ENCODE peak calls at places on chromosomes 6 and 20, in six cellular contexts. One of them, this sample, is unnamed.

GRCh38 chr20:46575394-46575793 is 24.9 kb upstream of the OCSTAMP start:
- DNase-seq in GM12891: no peak
- DNase-seq in GM23338: no peak
- DNase-seq in HL-60: no peak
- DNase-seq in sigmoid colon: peak
- DNase-seq in suprapubic skin: no peak
- DNase-seq in this sample: no peak

GRCh38 chr20:37521091-37521771 is at the start of gene NNAT:
- DNase-seq in GM12891: no peak
- DNase-seq in GM23338: no peak
- DNase-seq in HL-60: no peak
- DNase-seq in sigmoid colon: no peak
- DNase-seq in suprapubic skin: no peak
- DNase-seq in this sample: no peak

GRCh38 chr6:75612921-75613534 is 11.3 kb downstream of the SENP6 start:
- DNase-seq in GM12891: no peak
- DNase-seq in GM23338: no peak
- DNase-seq in HL-60: no peak
- DNase-seq in sigmoid colon: no peak
- DNase-seq in suprapubic skin: no peak
- DNase-seq in this sample: no peak

GRCh38 chr20:38435555-38435939 is 419 bp upstream of the SNHG17 start:
- DNase-seq in GM12891: no peak
- DNase-seq in GM23338: no peak
- DNase-seq in HL-60: no peak
- DNase-seq in sigmoid colon: no peak
- DNase-seq in suprapubic skin: no peak
- DNase-seq in this sample: no peak

GRCh38 chr6:103908898-103909297 is 950.8 kb downstream of the HACE1 start:
- DNase-seq in GM12891: no peak
- DNase-seq in GM23338: peak
- DNase-seq in HL-60: no peak
- DNase-seq in sigmoid colon: no peak
- DNase-seq in suprapubic skin: no peak
- DNase-seq in this sample: no peak

GRCh38 chr6:144007779-144008500 is at the start of gene PLAGL1:
- DNase-seq in GM12891: peak
- DNase-seq in GM23338: peak
- DNase-seq in HL-60: peak
- DNase-seq in sigmoid colon: peak
- DNase-seq in suprapubic skin: peak
- DNase-seq in this sample: no peak

GRCh38 chr6:18388942-18389341 is 1.8 kb downstream of the RNF144B start:
- DNase-seq in GM12891: no peak
- DNase-seq in GM23338: peak
- DNase-seq in HL-60: no peak
- DNase-seq in sigmoid colon: no peak
- DNase-seq in suprapubic skin: no peak
- DNase-seq in this sample: no peak

GRCh38 chr6:8006208-8006607 is 58.0 kb downstream of the BLOC1S5 start:
- DNase-seq in GM12891: no peak
- DNase-seq in GM23338: no peak
- DNase-seq in HL-60: peak
- DNase-seq in sigmoid colon: no peak
- DNase-seq in suprapubic skin: no peak
- DNase-seq in this sample: no peak

GRCh38 chr20:57882451-57883161 is 172.8 kb upstream of the PMEPA1 start:
- DNase-seq in GM12891: no peak
- DNase-seq in GM23338: no peak
- DNase-seq in HL-60: no peak
- DNase-seq in sigmoid colon: peak
- DNase-seq in suprapubic skin: no peak
- DNase-seq in this sample: peak

GRCh38 chr6:157538163-157538562 is 157.2 kb downstream of the ZDHHC14 start:
- DNase-seq in GM12891: no peak
- DNase-seq in GM23338: no peak
- DNase-seq in HL-60: peak
- DNase-seq in sigmoid colon: no peak
- DNase-seq in suprapubic skin: no peak
- DNase-seq in this sample: no peak

DNA sequence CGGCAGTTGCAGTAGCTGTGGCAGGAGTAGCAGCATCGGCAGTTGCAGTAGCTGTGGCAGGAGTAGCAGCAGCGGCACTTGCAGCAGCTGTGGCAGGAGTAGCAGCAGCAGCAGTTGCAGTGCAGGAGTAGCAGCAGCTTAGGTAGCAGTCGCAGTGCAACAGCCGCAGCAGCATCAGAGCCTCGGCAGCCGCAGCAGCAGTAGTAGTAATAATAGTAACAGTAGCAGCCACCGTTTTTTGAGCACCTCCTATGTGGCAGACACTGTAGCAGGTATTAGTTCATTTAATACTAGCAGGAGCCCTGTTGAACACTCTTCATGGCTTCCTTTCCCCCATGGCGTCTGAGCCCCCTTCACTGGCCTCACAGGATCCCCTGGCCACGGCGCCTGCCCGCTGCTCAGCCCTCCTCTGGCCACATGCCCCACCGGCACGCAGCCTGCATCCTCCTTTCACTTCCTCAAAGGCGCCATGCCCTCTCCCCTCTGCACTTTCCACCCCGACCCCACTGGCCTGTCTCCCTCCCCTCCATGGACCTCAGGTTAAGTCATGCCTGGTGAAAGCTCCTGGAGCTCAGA is 19.1 kb upstream of the IRF4 start:
- DNase-seq in GM12891: no peak
- DNase-seq in GM23338: no peak
- DNase-seq in HL-60: no peak
- DNase-seq in sigmoid colon: no peak
- DNase-seq in suprapubic skin: peak
- DNase-seq in this sample: no peak
- TF ChIP-seq POLR2AphosphoS5 in GM12891: no peak
- TF ChIP-seq POLR2AphosphoS5 in GM23338: no peak
- TF ChIP-seq POLR2AphosphoS5 in HL-60: no peak
- TF ChIP-seq POLR2AphosphoS5 in sigmoid colon: no peak
- TF ChIP-seq POLR2AphosphoS5 in suprapubic skin: no peak
- TF ChIP-seq POLR2AphosphoS5 in this sample: no peak

DNA sequence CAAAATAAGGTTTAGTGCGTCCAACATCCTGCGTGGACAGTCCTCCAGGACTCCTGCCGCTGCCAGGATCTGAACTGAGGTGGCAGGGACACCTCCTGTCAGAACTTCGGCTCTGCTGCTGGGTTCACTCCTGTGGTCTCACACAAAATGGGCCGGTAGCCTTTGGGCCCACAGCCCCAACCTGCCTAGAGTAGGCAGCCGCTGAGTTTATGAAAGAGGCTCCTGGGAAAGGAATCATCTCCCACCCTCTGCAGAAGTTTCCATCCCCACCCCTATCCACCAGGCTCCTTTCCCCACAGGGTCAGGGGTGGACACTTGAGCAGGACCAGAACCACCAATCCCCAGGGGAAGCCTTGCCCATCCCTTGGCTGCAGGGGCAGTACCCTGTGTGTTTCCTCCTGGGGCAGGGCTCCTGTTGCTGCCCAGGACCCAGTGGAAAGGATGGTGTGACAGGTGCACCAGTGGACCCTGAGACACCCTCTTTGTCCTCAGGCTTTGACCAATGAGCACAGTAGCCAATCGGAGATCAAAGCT is 2.1 kb upstream of the ABHD16B start:
- DNase-seq in GM12891: no peak
- DNase-seq in GM23338: no peak
- DNase-seq in HL-60: no peak
- DNase-seq in sigmoid colon: no peak
- DNase-seq in suprapubic skin: no peak
- DNase-seq in this sample: no peak
- TF ChIP-seq POLR2AphosphoS5 in GM12891: no peak
- TF ChIP-seq POLR2AphosphoS5 in GM23338: no peak
- TF ChIP-seq POLR2AphosphoS5 in HL-60: no peak
- TF ChIP-seq POLR2AphosphoS5 in sigmoid colon: no peak
- TF ChIP-seq POLR2AphosphoS5 in suprapubic skin: no peak
- TF ChIP-seq POLR2AphosphoS5 in this sample: no peak

GRCh38 chr6:27141472-27142015 is 106.0 kb upstream of the PRSS16 start:
- DNase-seq in GM12891: no peak
- DNase-seq in GM23338: no peak
- DNase-seq in HL-60: no peak
- DNase-seq in sigmoid colon: no peak
- DNase-seq in suprapubic skin: no peak
- DNase-seq in this sample: no peak
- TF ChIP-seq POLR2AphosphoS5 in GM12891: no peak
- TF ChIP-seq POLR2AphosphoS5 in GM23338: no peak
- TF ChIP-seq POLR2AphosphoS5 in HL-60: no peak
- TF ChIP-seq POLR2AphosphoS5 in sigmoid colon: no peak
- TF ChIP-seq POLR2AphosphoS5 in suprapubic skin: no peak
- TF ChIP-seq POLR2AphosphoS5 in this sample: no peak

GRCh38 chr6:37712508-37712907 is 14.8 kb upstream of the MDGA1 start:
- DNase-seq in GM12891: no peak
- DNase-seq in GM23338: no peak
- DNase-seq in HL-60: no peak
- DNase-seq in sigmoid colon: no peak
- DNase-seq in suprapubic skin: no peak
- DNase-seq in this sample: no peak

GRCh38 chr6:37713529-37714119 is 15.9 kb upstream of the MDGA1 start:
- DNase-seq in GM12891: no peak
- DNase-seq in GM23338: no peak
- DNase-seq in HL-60: no peak
- DNase-seq in sigmoid colon: no peak
- DNase-seq in suprapubic skin: no peak
- DNase-seq in this sample: no peak

GRCh38 chr6:37714836-37715425 is 17.2 kb upstream of the MDGA1 start:
- DNase-seq in GM12891: no peak
- DNase-seq in GM23338: no peak
- DNase-seq in HL-60: no peak
- DNase-seq in sigmoid colon: no peak
- DNase-seq in suprapubic skin: no peak
- DNase-seq in this sample: no peak

GRCh38 chr6:37717836-37718251 is 20.2 kb upstream of the MDGA1 start:
- DNase-seq in GM12891: no peak
- DNase-seq in GM23338: no peak
- DNase-seq in HL-60: no peak
- DNase-seq in sigmoid colon: no peak
- DNase-seq in suprapubic skin: no peak
- DNase-seq in this sample: no peak
- TF ChIP-seq POLR2AphosphoS5 in GM12891: no peak
- TF ChIP-seq POLR2AphosphoS5 in GM23338: no peak
- TF ChIP-seq POLR2AphosphoS5 in HL-60: no peak
- TF ChIP-seq POLR2AphosphoS5 in sigmoid colon: no peak
- TF ChIP-seq POLR2AphosphoS5 in suprapubic skin: no peak
- TF ChIP-seq POLR2AphosphoS5 in this sample: no peak

This sample was measured in vagina.